ENCODE peak calls at places on chromosomes 6 and 20, in seven cellular contexts. N is GM13976, C is neural crest cell, H is right atrium auricular region, P is BJ, Q is left lung, S is thoracic aorta. L is an unnamed sample.

GRCh38 chr20:46307139-46307998 is 929 bp downstream of the CDH22 start:
- DNase-seq in N (peak), C (peak), H (no peak), P (no peak), Q (peak), S (no peak), L (peak)

GRCh38 chr6:127937102-127937501 is 36.2 kb upstream of the THEMIS start:
- DNase-seq in N (no peak), C (no peak), H (no peak), P (no peak), Q (no peak), S (no peak), L (no peak)

GRCh38 chr6:43355862-43356590 is 13.4 kb downstream of the ZNF318 start:
- DNase-seq in N (no peak), C (no peak), H (no peak), P (no peak), Q (no peak), S (no peak), L (no peak)

GRCh38 chr6:118161364-118161763 is 254.3 kb downstream of the SLC35F1 start:
- DNase-seq in N (no peak), C (no peak), H (no peak), P (no peak), Q (no peak), S (no peak), L (no peak)

GRCh38 chr6:15534970-15535369 is 127.9 kb downstream of the DTNBP1 start:
- DNase-seq in N (no peak), C (no peak), H (peak), P (no peak), Q (no peak), S (no peak), L (no peak)

GRCh38 chr6:21005816-21006553 is 471.7 kb downstream of the CDKAL1 start:
- DNase-seq in N (no peak), C (no peak), H (no peak), P (peak), Q (no peak), S (no peak), L (no peak)

GRCh38 chr6:108797951-108798671 is 50.1 kb upstream of the ARMC2 start:
- DNase-seq in N (no peak), C (no peak), H (no peak), P (no peak), Q (no peak), S (no peak), L (no peak)

GRCh38 chr20:49270177-49270576 is 7.7 kb downstream of the ZNFX1 start:
- DNase-seq in N (no peak), C (no peak), H (no peak), P (no peak), Q (no peak), S (no peak), L (no peak)

DNA sequence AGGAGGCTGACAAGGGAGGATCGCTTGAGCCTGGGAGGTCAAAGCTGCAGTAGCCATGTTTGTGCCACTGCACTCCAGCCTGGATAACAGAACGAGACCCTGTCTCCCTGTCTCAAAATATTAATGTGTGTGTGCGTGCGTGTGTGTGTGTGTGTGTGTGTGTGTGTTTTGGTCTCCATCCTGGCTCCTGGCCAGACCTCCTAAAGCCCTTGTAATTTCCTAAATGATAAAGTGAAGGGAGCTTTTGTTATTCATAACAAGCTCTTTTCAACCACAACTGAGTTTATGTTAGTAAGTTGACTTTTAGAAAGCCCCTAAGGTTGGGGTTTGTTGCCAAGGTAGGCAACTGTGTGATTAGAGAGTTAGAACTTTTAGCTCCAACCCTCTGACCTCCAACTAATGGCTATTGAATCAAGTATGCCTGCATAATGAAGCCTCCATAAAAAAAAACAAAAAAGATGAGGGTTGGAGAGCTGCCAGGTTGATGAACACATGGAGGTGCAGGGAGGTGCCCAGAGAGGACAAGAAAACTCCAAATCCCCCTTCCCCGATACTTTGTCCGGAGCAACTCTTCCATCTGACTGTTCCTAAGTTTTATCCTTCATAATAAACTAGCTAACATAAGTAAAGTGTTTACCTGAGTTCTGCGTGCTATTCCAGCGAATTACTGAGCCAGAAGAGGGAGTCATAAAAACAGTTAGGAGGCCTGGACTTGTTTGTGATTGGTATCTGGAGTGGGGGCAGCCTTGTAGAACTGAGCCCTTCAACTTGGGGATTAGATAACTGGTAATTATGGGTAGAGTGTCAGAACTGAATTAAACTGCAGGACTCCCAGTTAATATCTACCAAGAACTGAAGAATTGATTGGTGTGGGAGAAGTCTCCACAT is 5.3 kb upstream of the AIF1 start:
- DNase-seq in N (no peak), C (no peak), H (no peak), P (no peak), Q (no peak), S (no peak), L (no peak)
- TF ChIP-seq CTCF in N (no peak), C (no peak), H (no peak), P (no peak), Q (no peak), S (no peak), L (no peak)

DNA sequence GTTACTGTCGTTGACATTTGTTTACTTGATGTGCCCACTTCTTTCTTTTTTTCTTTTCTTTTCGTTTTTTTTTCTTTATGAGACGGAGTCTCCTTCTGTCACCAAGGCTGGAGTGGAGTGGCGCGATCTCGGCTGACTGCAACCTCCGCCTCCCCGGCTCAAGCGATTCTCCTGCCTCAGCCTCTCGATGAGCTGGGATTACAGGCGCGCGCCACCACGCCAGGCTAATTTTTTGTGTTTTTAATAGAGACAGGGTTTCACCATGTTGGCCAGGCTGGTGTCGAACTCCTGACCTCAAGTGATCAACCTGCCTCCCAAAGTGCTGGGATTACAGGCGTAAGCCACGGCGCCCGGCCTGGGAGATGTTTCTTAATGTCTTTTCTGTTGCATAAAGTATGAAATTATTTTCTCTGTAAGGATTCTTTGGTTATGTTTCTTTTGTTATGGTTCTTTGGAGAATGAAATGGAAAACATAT is 33.3 kb upstream of the PRSS16 start:
- DNase-seq in N (no peak), C (no peak), H (no peak), P (no peak), Q (no peak), S (no peak), L (peak)
- TF ChIP-seq CTCF in N (no peak), C (no peak), H (no peak), P (no peak), Q (no peak), S (no peak), L (no peak)

GRCh38 chr6:96391776-96392175 is 129.8 kb upstream of the UFL1 start:
- DNase-seq in N (no peak), C (peak), H (no peak), P (no peak), Q (no peak), S (no peak), L (peak)

DNA sequence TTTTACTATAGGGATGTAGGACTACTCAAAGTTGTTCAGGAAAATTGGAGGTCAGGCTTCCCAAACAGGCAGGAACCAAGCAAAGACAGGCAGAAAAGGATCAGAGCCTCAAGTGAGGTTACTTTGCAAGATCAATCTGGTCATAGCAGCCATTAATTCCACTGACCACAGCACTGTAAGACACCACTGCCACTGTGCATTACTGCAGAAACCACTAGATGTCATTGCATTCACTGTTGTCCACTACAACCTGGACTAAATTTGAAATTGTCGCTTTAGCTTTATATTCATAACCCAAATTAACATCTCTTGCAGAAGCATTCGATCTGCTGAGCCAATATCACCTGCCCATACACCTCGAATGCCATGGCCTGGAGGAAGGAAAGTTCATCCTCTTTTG is 126.9 kb upstream of the UFL1 start:
- DNase-seq in N (no peak), C (no peak), H (no peak), P (no peak), Q (no peak), S (no peak), L (no peak)
- TF ChIP-seq CTCF in N (no peak), C (peak), H (peak), P (no peak), Q (no peak), S (no peak), L (peak)

GRCh38 chr6:150439373-150439772 is 70.6 kb downstream of the IYD start:
- DNase-seq in N (no peak), C (no peak), H (no peak), P (no peak), Q (no peak), S (no peak), L (no peak)

GRCh38 chr6:150435360-150435759 is 66.5 kb downstream of the IYD start:
- DNase-seq in N (no peak), C (no peak), H (no peak), P (no peak), Q (no peak), S (no peak), L (no peak)

GRCh38 chr6:150435832-150436231 is 67.0 kb downstream of the IYD start:
- DNase-seq in N (no peak), C (no peak), H (no peak), P (no peak), Q (no peak), S (no peak), L (no peak)
- TF ChIP-seq CTCF in N (no peak), C (no peak), H (no peak), P (no peak), Q (no peak), S (no peak), L (no peak)

L was measured in glutamatergic neuron.